ENCODE peak calls at places on chromosomes 12 and 14, in five cellular contexts. One of them, this sample, is unnamed.
A peak's percentile ranks its signal among the peaks of the same experiment; 100 is the strongest.

GRCh38 chr14:57480044-57480443 is 13.6 kb downstream of the CCDC198 start:
- DNase-seq in transverse colon: no peak
- DNase-seq in OCI-LY7: peak; percentile 39
- DNase-seq in Panc1: no peak
- DNase-seq in stomach: no peak
- DNase-seq in this sample: no peak

GRCh38 chr14:105055736-105056302 is 9.4 kb downstream of the GPR132 start:
- DNase-seq in transverse colon: no peak
- DNase-seq in OCI-LY7: no peak
- DNase-seq in Panc1: no peak
- DNase-seq in stomach: no peak
- DNase-seq in this sample: no peak

GRCh38 chr14:96252323-96253052 is 3.5 kb upstream of the BDKRB1 start:
- DNase-seq in transverse colon: no peak
- DNase-seq in OCI-LY7: no peak
- DNase-seq in Panc1: no peak
- DNase-seq in stomach: no peak
- DNase-seq in this sample: no peak

GRCh38 chr12:45292486-45293195 is 76.7 kb downstream of the ANO6 start:
- DNase-seq in transverse colon: peak; percentile 28
- DNase-seq in OCI-LY7: no peak
- DNase-seq in Panc1: no peak
- DNase-seq in stomach: no peak
- DNase-seq in this sample: no peak

GRCh38 chr12:109639473-109639872 is 65.9 kb downstream of the MVK start:
- DNase-seq in transverse colon: no peak
- DNase-seq in OCI-LY7: no peak
- DNase-seq in Panc1: no peak
- DNase-seq in stomach: no peak
- DNase-seq in this sample: no peak

GRCh38 chr14:79638647-79639266 is 572.5 kb downstream of the DIO2 start:
- DNase-seq in transverse colon: no peak
- DNase-seq in OCI-LY7: no peak
- DNase-seq in Panc1: no peak
- DNase-seq in stomach: no peak
- DNase-seq in this sample: no peak

GRCh38 chr12:121812320-121812871 is 8.6 kb downstream of the SETD1B start:
- DNase-seq in transverse colon: peak; percentile 83
- DNase-seq in OCI-LY7: peak; percentile 58
- DNase-seq in Panc1: no peak
- DNase-seq in stomach: peak; percentile 87
- DNase-seq in this sample: no peak

GRCh38 chr12:27999521-27999920 is 27.0 kb upstream of the PTHLH start:
- DNase-seq in transverse colon: no peak
- DNase-seq in OCI-LY7: no peak
- DNase-seq in Panc1: no peak
- DNase-seq in stomach: no peak
- DNase-seq in this sample: no peak

GRCh38 chr14:101196795-101197590 is 293.5 kb upstream of the RTL1 start:
- DNase-seq in transverse colon: no peak
- DNase-seq in OCI-LY7: no peak
- DNase-seq in Panc1: no peak
- DNase-seq in stomach: peak; percentile 18
- DNase-seq in this sample: no peak

GRCh38 chr12:38141239-38141638 is 175.3 kb upstream of the ALG10B start:
- DNase-seq in transverse colon: no peak
- DNase-seq in OCI-LY7: no peak
- DNase-seq in Panc1: no peak
- DNase-seq in stomach: no peak
- DNase-seq in this sample: no peak

GRCh38 chr14:79254069-79254775 is 957.1 kb downstream of the DIO2 start:
- DNase-seq in transverse colon: no peak
- DNase-seq in OCI-LY7: no peak
- DNase-seq in Panc1: no peak
- DNase-seq in stomach: no peak
- DNase-seq in this sample: no peak

GRCh38 chr12:26195250-26195640 is at the start of gene SSPN:
- DNase-seq in transverse colon: peak; percentile 64
- DNase-seq in OCI-LY7: no peak
- DNase-seq in Panc1: peak; percentile 35
- DNase-seq in stomach: peak; percentile 61
- DNase-seq in this sample: peak; percentile 83

DNA sequence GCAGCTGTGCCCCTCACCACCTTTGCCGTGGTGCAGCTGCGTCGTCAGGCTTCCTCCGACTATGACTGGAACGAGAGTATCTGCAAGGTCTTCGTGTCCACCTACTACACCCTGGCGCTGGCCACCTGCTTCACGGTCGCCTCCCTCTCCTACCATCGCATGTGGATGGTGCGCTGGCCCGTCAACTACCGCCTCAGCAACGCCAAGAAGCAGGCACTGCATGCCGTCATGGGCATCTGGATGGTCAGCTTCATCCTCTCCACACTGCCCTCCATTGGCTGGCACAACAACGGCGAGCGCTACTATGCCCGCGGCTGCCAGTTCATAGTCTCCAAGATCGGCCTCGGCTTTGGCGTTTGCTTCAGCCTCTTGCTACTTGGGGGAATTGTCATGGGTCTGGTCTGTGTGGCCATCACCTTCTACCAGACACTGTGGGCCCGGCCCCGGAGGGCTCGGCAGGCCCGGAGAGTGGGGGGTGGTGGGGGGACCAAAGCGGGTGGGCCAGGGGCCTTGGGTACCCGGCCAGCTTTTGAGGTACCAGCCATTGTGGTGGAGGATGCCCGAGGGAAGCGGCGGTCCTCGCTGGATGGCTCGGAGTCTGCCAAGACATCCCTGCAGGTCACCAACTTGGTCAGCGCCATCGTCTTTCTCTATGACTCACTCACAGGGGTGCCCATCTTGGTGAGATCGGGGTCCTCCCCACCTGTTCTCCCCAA is 2.6 kb downstream of the GPR162 start:
- DNase-seq in transverse colon: no peak
- DNase-seq in OCI-LY7: no peak
- DNase-seq in Panc1: no peak
- DNase-seq in stomach: no peak
- DNase-seq in this sample: no peak
- H3K27ac ChIP-seq in transverse colon: no peak overlapping the region
- H3K27ac ChIP-seq in OCI-LY7: no peak overlapping the region
- H3K27ac ChIP-seq in Panc1: no peak overlapping the region
- H3K27ac ChIP-seq in stomach: no peak overlapping the region
- H3K27ac ChIP-seq in this sample: no peak overlapping the region

GRCh38 chr12:104290855-104291254 is 12.7 kb upstream of the EID3 start:
- DNase-seq in transverse colon: no peak
- DNase-seq in OCI-LY7: no peak
- DNase-seq in Panc1: no peak
- DNase-seq in stomach: no peak
- DNase-seq in this sample: no peak

GRCh38 chr12:104292872-104293794 is 10.4 kb upstream of the EID3 start:
- DNase-seq in transverse colon: no peak
- DNase-seq in OCI-LY7: no peak
- DNase-seq in Panc1: no peak
- DNase-seq in stomach: no peak
- DNase-seq in this sample: no peak

GRCh38 chr12:104291867-104292524 is 11.5 kb upstream of the EID3 start:
- DNase-seq in transverse colon: no peak
- DNase-seq in OCI-LY7: no peak
- DNase-seq in Panc1: no peak
- DNase-seq in stomach: no peak
- DNase-seq in this sample: no peak

GRCh38 chr12:104288635-104289258 is 14.8 kb upstream of the EID3 start:
- DNase-seq in transverse colon: peak; percentile 91
- DNase-seq in OCI-LY7: peak; percentile 94
- DNase-seq in Panc1: no peak
- DNase-seq in stomach: peak; percentile 87
- DNase-seq in this sample: peak; percentile 86

GRCh38 chr12:104290320-104290719 is 13.2 kb upstream of the EID3 start:
- DNase-seq in transverse colon: no peak
- DNase-seq in OCI-LY7: no peak
- DNase-seq in Panc1: no peak
- DNase-seq in stomach: no peak
- DNase-seq in this sample: no peak
- H3K36me3 ChIP-seq in transverse colon: no peaks in the 10 kb centered on the region
- H3K36me3 ChIP-seq in OCI-LY7: peaks cover 61% of the 10 kb centered on the region
- H3K36me3 ChIP-seq in Panc1: peaks cover 8% of the 10 kb centered on the region
- H3K36me3 ChIP-seq in stomach: peaks cover 50% of the 10 kb centered on the region
- H3K36me3 ChIP-seq in this sample: peaks cover 37% of the 10 kb centered on the region

GRCh38 chr14:24339284-24340151 is at the start of gene RIPK3:
- DNase-seq in transverse colon: peak; percentile 87
- DNase-seq in OCI-LY7: peak; percentile 70
- DNase-seq in Panc1: no peak
- DNase-seq in stomach: peak; percentile 80
- DNase-seq in this sample: no peak
- H3K4me3 ChIP-seq in transverse colon: peak within 1 kb of the TSS; percentile 60
- H3K4me3 ChIP-seq in OCI-LY7: peak within 1 kb of the TSS; percentile 71
- H3K4me3 ChIP-seq in Panc1: no peak within 1 kb of the TSS
- H3K4me3 ChIP-seq in stomach: peak within 1 kb of the TSS; percentile 60
- H3K4me3 ChIP-seq in this sample: no peak within 1 kb of the TSS

GRCh38 chr14:23557946-23558345 is 1.9 kb downstream of the THTPA start:
- DNase-seq in transverse colon: no peak
- DNase-seq in OCI-LY7: no peak
- DNase-seq in Panc1: no peak
- DNase-seq in stomach: no peak
- DNase-seq in this sample: no peak
- H3K27ac ChIP-seq in transverse colon: no peak overlapping the region
- H3K27ac ChIP-seq in OCI-LY7: peak overlapping the region; percentile 58
- H3K27ac ChIP-seq in Panc1: no peak overlapping the region
- H3K27ac ChIP-seq in stomach: no peak overlapping the region
- H3K27ac ChIP-seq in this sample: no peak overlapping the region

GRCh38 chr12:3040663-3041544 is 36.3 kb upstream of the TSPAN9 start:
- DNase-seq in transverse colon: no peak
- DNase-seq in OCI-LY7: no peak
- DNase-seq in Panc1: no peak
- DNase-seq in stomach: no peak
- DNase-seq in this sample: no peak
- H3K36me3 ChIP-seq in transverse colon: no peaks in the 10 kb centered on the region
- H3K36me3 ChIP-seq in OCI-LY7: no peaks in the 10 kb centered on the region
- H3K36me3 ChIP-seq in Panc1: no peaks in the 10 kb centered on the region
- H3K36me3 ChIP-seq in stomach: peaks cover 41% of the 10 kb centered on the region
- H3K36me3 ChIP-seq in this sample: peaks cover 34% of the 10 kb centered on the region

GRCh38 chr12:49019120-49019430 is 499 bp upstream of the PRKAG1 start:
- DNase-seq in transverse colon: no peak
- DNase-seq in OCI-LY7: no peak
- DNase-seq in Panc1: no peak
- DNase-seq in stomach: no peak
- DNase-seq in this sample: no peak
- H3K4me3 ChIP-seq in transverse colon: peak overlapping the region; percentile 99
- H3K4me3 ChIP-seq in OCI-LY7: peak overlapping the region; percentile 88
- H3K4me3 ChIP-seq in Panc1: peak overlapping the region; percentile 96
- H3K4me3 ChIP-seq in stomach: peak overlapping the region; percentile 75
- H3K4me3 ChIP-seq in this sample: peak overlapping the region; percentile 80

GRCh38 chr14:75875958-75876357 is 105.8 kb downstream of the TGFB3 start:
- DNase-seq in transverse colon: no peak
- DNase-seq in OCI-LY7: no peak
- DNase-seq in Panc1: no peak
- DNase-seq in stomach: no peak
- DNase-seq in this sample: no peak
- H3K27ac ChIP-seq in transverse colon: no peak overlapping the region
- H3K27ac ChIP-seq in OCI-LY7: no peak overlapping the region
- H3K27ac ChIP-seq in Panc1: no peak overlapping the region
- H3K27ac ChIP-seq in stomach: no peak overlapping the region
- H3K27ac ChIP-seq in this sample: no peak overlapping the region

DNA sequence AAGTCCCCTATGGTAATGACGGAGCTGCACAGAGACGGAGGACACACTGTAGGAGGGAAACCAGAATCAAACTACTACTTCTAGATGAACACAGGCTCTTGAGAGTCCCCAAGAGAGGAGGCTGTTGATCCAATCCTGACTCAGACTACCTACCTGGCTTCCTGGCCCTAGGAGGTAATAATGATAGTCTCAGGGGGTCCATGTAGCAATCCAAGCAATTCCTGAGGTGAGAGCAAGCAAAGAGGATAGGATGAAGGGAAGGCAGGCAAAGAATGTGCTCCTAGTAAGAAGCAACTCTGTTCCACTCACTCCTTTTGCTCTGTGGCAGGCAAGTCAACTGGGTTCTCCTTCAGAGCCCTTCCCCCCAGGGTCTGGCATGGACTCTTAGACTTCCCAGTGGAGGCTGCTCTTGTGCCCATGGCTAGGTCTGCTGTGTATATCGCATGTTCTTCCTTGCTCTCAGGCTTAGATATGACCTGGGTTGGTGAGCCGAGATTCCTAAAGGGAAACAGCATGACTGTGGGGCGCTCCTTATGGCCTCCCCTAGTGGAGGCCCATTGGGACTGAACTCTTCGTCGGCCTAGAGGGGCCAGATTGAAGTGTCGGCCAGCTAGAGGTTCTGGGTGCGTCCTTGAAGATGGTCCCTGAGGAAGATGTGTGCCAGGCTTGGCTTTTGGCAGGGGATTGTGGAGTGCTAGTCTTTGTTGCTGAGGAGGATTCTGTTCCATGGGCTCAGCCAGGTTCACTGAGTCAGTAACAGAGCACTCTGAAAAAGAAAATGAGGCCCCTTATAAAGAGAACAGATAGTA is 2.1 kb downstream of the TINF2 start:
- DNase-seq in transverse colon: no peak
- DNase-seq in OCI-LY7: no peak
- DNase-seq in Panc1: no peak
- DNase-seq in stomach: no peak
- DNase-seq in this sample: no peak
- H3K36me3 ChIP-seq in transverse colon: no peaks in the 10 kb centered on the region
- H3K36me3 ChIP-seq in OCI-LY7: peaks cover 59% of the 10 kb centered on the region
- H3K36me3 ChIP-seq in Panc1: peaks cover 6% of the 10 kb centered on the region
- H3K36me3 ChIP-seq in stomach: peaks cover 61% of the 10 kb centered on the region
- H3K36me3 ChIP-seq in this sample: peaks cover 58% of the 10 kb centered on the region

GRCh38 chr12:6779667-6780459 is 7.5 kb downstream of the LAG3 start:
- DNase-seq in transverse colon: no peak
- DNase-seq in OCI-LY7: no peak
- DNase-seq in Panc1: no peak
- DNase-seq in stomach: no peak
- DNase-seq in this sample: no peak

GRCh38 chr12:6777386-6777785 is 5.1 kb downstream of the LAG3 start:
- DNase-seq in transverse colon: no peak
- DNase-seq in OCI-LY7: no peak
- DNase-seq in Panc1: no peak
- DNase-seq in stomach: no peak
- DNase-seq in this sample: no peak

GRCh38 chr12:6780573-6780972 is 8.3 kb downstream of the LAG3 start:
- DNase-seq in transverse colon: no peak
- DNase-seq in OCI-LY7: no peak
- DNase-seq in Panc1: no peak
- DNase-seq in stomach: no peak
- DNase-seq in this sample: no peak

GRCh38 chr12:6778212-6778570 is 5.9 kb downstream of the LAG3 start:
- DNase-seq in transverse colon: peak; percentile 30
- DNase-seq in OCI-LY7: no peak
- DNase-seq in Panc1: no peak
- DNase-seq in stomach: no peak
- DNase-seq in this sample: peak; percentile 68

GRCh38 chr12:6778571-6779550 is 6.5 kb downstream of the LAG3 start:
- DNase-seq in transverse colon: peak; percentile 96
- DNase-seq in OCI-LY7: peak; percentile 94
- DNase-seq in Panc1: no peak
- DNase-seq in stomach: peak; percentile 96
- DNase-seq in this sample: peak; percentile 97
- H3K4me3 ChIP-seq in transverse colon: peak overlapping the region; percentile 47
- H3K4me3 ChIP-seq in OCI-LY7: peak overlapping the region; percentile 65
- H3K4me3 ChIP-seq in Panc1: peak overlapping the region; percentile 14
- H3K4me3 ChIP-seq in stomach: peak overlapping the region; percentile 40
- H3K4me3 ChIP-seq in this sample: peak overlapping the region; percentile 4

GRCh38 chr14:23149745-23150144 is 30.7 kb upstream of the CEBPE start:
- DNase-seq in transverse colon: no peak
- DNase-seq in OCI-LY7: no peak
- DNase-seq in Panc1: no peak
- DNase-seq in stomach: no peak
- DNase-seq in this sample: no peak
- H3K27ac ChIP-seq in transverse colon: peak overlapping the region; percentile 63
- H3K27ac ChIP-seq in OCI-LY7: no peak overlapping the region
- H3K27ac ChIP-seq in Panc1: no peak overlapping the region
- H3K27ac ChIP-seq in stomach: no peak overlapping the region
- H3K27ac ChIP-seq in this sample: no peak overlapping the region

This sample was measured in WERI-Rb-1.